ENCODE peak calls at places on chromosomes 16 and 17, in eight cellular contexts. One of them, this sample, is unnamed.

GRCh38 chr17:75783803-75784472 is 668 bp upstream of the UNK start:
- DNase-seq in AG10803: no peak
- DNase-seq in HFF-Myc: no peak
- DNase-seq in body of pancreas: peak; percentile 86
- DNase-seq in left ventricle myocardium inferior: no peak
- DNase-seq in OCI-LY7: peak; percentile 70
- DNase-seq in tibial artery: no peak
- DNase-seq in breast epithelium: no peak
- DNase-seq in this sample: no peak

GRCh38 chr16:30010817-30011504 is at the start of gene DOC2A:
- DNase-seq in AG10803: no peak
- DNase-seq in body of pancreas: no peak
- DNase-seq in left ventricle myocardium inferior: no peak
- DNase-seq in OCI-LY7: no peak
- DNase-seq in HFF-Myc: no peak
- DNase-seq in tibial artery: no peak
- DNase-seq in breast epithelium: no peak
- DNase-seq in this sample: no peak

GRCh38 chr17:72600934-72601333 is 480.1 kb downstream of the SOX9 start:
- DNase-seq in HFF-Myc: no peak
- DNase-seq in OCI-LY7: no peak
- DNase-seq in left ventricle myocardium inferior: no peak
- DNase-seq in AG10803: peak; percentile 76
- DNase-seq in breast epithelium: no peak
- DNase-seq in body of pancreas: no peak
- DNase-seq in tibial artery: no peak
- DNase-seq in this sample: peak; percentile 94

GRCh38 chr17:79901131-79901530 is 61.9 kb upstream of the CBX4 start:
- DNase-seq in OCI-LY7: no peak
- DNase-seq in left ventricle myocardium inferior: no peak
- DNase-seq in HFF-Myc: no peak
- DNase-seq in body of pancreas: no peak
- DNase-seq in tibial artery: no peak
- DNase-seq in AG10803: no peak
- DNase-seq in breast epithelium: peak; percentile 31
- DNase-seq in this sample: no peak

GRCh38 chr17:56434610-56435009 is 158.9 kb upstream of the NOG start:
- DNase-seq in left ventricle myocardium inferior: no peak
- DNase-seq in AG10803: peak; percentile 61
- DNase-seq in body of pancreas: no peak
- DNase-seq in OCI-LY7: no peak
- DNase-seq in HFF-Myc: no peak
- DNase-seq in breast epithelium: no peak
- DNase-seq in tibial artery: no peak
- DNase-seq in this sample: no peak

GRCh38 chr17:53516643-53517042 is 306.1 kb upstream of the KIF2B start:
- DNase-seq in body of pancreas: no peak
- DNase-seq in AG10803: no peak
- DNase-seq in HFF-Myc: no peak
- DNase-seq in left ventricle myocardium inferior: no peak
- DNase-seq in breast epithelium: no peak
- DNase-seq in OCI-LY7: no peak
- DNase-seq in tibial artery: no peak
- DNase-seq in this sample: peak; percentile 26

GRCh38 chr17:39014044-39014794 is 47.0 kb upstream of the FBXO47 start:
- DNase-seq in AG10803: peak; percentile 43
- DNase-seq in OCI-LY7: no peak
- DNase-seq in HFF-Myc: no peak
- DNase-seq in breast epithelium: no peak
- DNase-seq in tibial artery: no peak
- DNase-seq in body of pancreas: no peak
- DNase-seq in left ventricle myocardium inferior: no peak
- DNase-seq in this sample: peak; percentile 43

GRCh38 chr17:67435122-67435521 is 58.0 kb downstream of the PITPNC1 start:
- DNase-seq in tibial artery: no peak
- DNase-seq in HFF-Myc: no peak
- DNase-seq in OCI-LY7: no peak
- DNase-seq in breast epithelium: no peak
- DNase-seq in body of pancreas: peak; percentile 48
- DNase-seq in left ventricle myocardium inferior: no peak
- DNase-seq in AG10803: peak; percentile 21
- DNase-seq in this sample: no peak

GRCh38 chr17:78381601-78382168 is 3.2 kb downstream of the PGS1 start:
- DNase-seq in breast epithelium: no peak
- DNase-seq in tibial artery: no peak
- DNase-seq in body of pancreas: no peak
- DNase-seq in AG10803: peak; percentile 54
- DNase-seq in HFF-Myc: no peak
- DNase-seq in OCI-LY7: no peak
- DNase-seq in left ventricle myocardium inferior: no peak
- DNase-seq in this sample: peak; percentile 48

DNA sequence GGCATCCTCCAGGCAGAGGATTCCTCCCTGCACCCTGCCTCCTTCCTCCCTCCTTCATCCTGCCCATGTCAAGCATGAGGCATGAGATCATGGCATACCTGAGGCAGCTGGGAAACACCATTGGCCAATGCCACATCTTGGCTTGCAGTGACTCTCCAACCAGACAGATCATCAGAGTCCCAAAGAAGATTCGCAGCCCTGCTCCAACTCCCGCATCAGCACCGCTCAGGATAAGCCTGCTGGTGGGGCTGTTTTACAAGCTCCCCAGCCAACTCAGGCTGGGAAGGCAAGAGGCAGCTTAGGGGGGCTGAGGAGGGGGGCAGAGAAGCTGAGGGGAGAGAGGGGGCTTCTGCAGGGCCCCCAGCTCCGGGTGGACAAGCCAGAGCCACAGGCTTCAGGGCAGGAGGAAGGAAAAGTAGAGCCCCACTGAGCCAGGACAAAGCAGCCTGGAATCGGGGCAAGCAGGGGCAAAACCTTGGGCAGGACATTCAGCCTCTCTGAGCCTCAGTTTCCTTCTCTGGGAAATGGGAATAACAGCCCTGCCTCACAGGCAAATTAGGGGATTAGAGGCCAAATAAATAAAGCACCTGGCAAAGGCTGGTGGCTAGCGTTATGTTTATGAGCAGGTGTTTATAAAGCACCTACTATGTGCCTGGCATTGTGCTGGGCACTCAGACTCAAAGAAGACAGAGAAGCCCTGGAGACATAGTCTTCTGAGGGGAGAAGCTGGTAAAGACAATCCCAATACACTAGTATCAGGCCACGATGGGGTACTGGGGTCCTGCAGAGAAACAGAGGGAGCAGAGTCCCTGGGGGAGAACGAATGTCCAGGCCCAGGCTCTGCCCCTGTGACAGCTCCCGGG is 88.1 kb downstream of the GOSR1 start:
- DNase-seq in HFF-Myc: no peak
- DNase-seq in tibial artery: no peak
- DNase-seq in breast epithelium: no peak
- DNase-seq in left ventricle myocardium inferior: no peak
- DNase-seq in AG10803: no peak
- DNase-seq in OCI-LY7: no peak
- DNase-seq in body of pancreas: no peak
- DNase-seq in this sample: no peak
- TF ChIP-seq CTCF in HFF-Myc: no peak
- TF ChIP-seq CTCF in tibial artery: no peak
- TF ChIP-seq CTCF in breast epithelium: no peak
- TF ChIP-seq CTCF in left ventricle myocardium inferior: no peak
- TF ChIP-seq CTCF in AG10803: no peak
- TF ChIP-seq CTCF in OCI-LY7: no peak
- TF ChIP-seq CTCF in body of pancreas: no peak
- TF ChIP-seq CTCF in this sample: no peak

GRCh38 chr16:89973654-89974335 is 25.2 kb downstream of the DEF8 start:
- DNase-seq in OCI-LY7: no peak
- DNase-seq in tibial artery: no peak
- DNase-seq in body of pancreas: no peak
- DNase-seq in left ventricle myocardium inferior: no peak
- DNase-seq in HFF-Myc: no peak
- DNase-seq in breast epithelium: no peak
- DNase-seq in AG10803: no peak
- DNase-seq in this sample: no peak
- H3K4me3 ChIP-seq in OCI-LY7: peak overlapping the region; percentile 84
- H3K4me3 ChIP-seq in tibial artery: peak overlapping the region; percentile 62
- H3K4me3 ChIP-seq in body of pancreas: no peak overlapping the region
- H3K4me3 ChIP-seq in left ventricle myocardium inferior: peak overlapping the region; percentile 84
- H3K4me3 ChIP-seq in HFF-Myc: peak overlapping the region; percentile 68
- H3K4me3 ChIP-seq in breast epithelium: peak overlapping the region; percentile 77
- H3K4me3 ChIP-seq in AG10803: peak overlapping the region; percentile 92
- H3K4me3 ChIP-seq in this sample: peak overlapping the region; percentile 96

DNA sequence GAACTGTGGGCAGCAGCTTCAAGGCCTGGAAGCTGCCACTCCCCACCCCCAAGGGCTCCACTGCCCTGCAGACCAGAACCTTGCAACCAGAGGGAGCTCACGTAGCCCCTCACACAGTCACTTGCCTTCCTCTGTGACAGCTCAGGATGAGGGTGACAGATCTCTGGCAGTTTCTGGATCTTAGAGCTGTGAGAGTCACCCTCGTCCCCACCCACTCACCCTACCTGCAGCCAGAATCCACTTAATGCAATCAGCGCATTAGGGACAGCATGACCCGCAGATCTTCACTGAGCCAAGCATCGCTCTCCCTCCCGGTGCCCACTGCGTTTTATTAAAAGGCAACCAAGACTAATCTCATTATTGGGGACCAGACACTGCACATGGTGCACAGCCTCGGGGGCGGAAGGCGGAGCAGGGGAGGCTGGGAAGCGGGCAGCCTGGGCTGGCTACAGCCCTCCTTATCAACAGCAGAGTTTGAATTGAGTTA is 3.5 kb downstream of the CYB561 start:
- DNase-seq in HFF-Myc: no peak
- DNase-seq in body of pancreas: no peak
- DNase-seq in OCI-LY7: peak; percentile 45
- DNase-seq in tibial artery: no peak
- DNase-seq in AG10803: no peak
- DNase-seq in breast epithelium: no peak
- DNase-seq in left ventricle myocardium inferior: no peak
- DNase-seq in this sample: no peak
- TF ChIP-seq CTCF in HFF-Myc: peak; percentile 19
- TF ChIP-seq CTCF in body of pancreas: peak; percentile 12
- TF ChIP-seq CTCF in OCI-LY7: peak; percentile 46
- TF ChIP-seq CTCF in tibial artery: no peak
- TF ChIP-seq CTCF in AG10803: peak; percentile 5
- TF ChIP-seq CTCF in breast epithelium: no peak
- TF ChIP-seq CTCF in left ventricle myocardium inferior: peak; percentile 47
- TF ChIP-seq CTCF in this sample: peak; percentile 16

GRCh38 chr16:17312100-17312732 is 158.5 kb downstream of the XYLT1 start:
- DNase-seq in breast epithelium: peak; percentile 71
- DNase-seq in left ventricle myocardium inferior: no peak
- DNase-seq in HFF-Myc: no peak
- DNase-seq in tibial artery: no peak
- DNase-seq in body of pancreas: peak; percentile 59
- DNase-seq in OCI-LY7: no peak
- DNase-seq in AG10803: no peak
- DNase-seq in this sample: no peak
- H3K4me3 ChIP-seq in breast epithelium: no peak overlapping the region
- H3K4me3 ChIP-seq in left ventricle myocardium inferior: no peak overlapping the region
- H3K4me3 ChIP-seq in HFF-Myc: no peak overlapping the region
- H3K4me3 ChIP-seq in tibial artery: no peak overlapping the region
- H3K4me3 ChIP-seq in body of pancreas: no peak overlapping the region
- H3K4me3 ChIP-seq in OCI-LY7: no peak overlapping the region
- H3K4me3 ChIP-seq in AG10803: no peak overlapping the region
- H3K4me3 ChIP-seq in this sample: no peak overlapping the region

This sample was measured in astrocyte of the spinal cord.